ENCODE peak calls at places on chromosomes 11 and 22, in seven cellular contexts. One of them, this sample, is unnamed.

GRCh38 chr22:29635734-29636357 is 32.4 kb downstream of the NF2 start:
- DNase-seq in activated CD8-positive, alpha-beta memory T cell treated with anti-CD3 and anti-CD28 coated beads, Interleukin-2, amount 50 U/mL, for 4 hours: no peak
- DNase-seq in DMS 273 treated with DMSO at 0.1 percent for 48 hours: peak
- DNase-seq in upper lobe of right lung: no peak
- DNase-seq in naive thymus-derived CD8-positive, alpha-beta T cell: peak
- DNase-seq in naive thymus-derived CD4-positive, alpha-beta T cell: peak
- DNase-seq in GM03348: peak
- DNase-seq in this sample: peak

GRCh38 chr11:71397961-71398360 is 50.2 kb downstream of the DHCR7 start:
- DNase-seq in activated CD8-positive, alpha-beta memory T cell treated with anti-CD3 and anti-CD28 coated beads, Interleukin-2, amount 50 U/mL, for 4 hours: no peak
- DNase-seq in DMS 273 treated with DMSO at 0.1 percent for 48 hours: no peak
- DNase-seq in naive thymus-derived CD8-positive, alpha-beta T cell: no peak
- DNase-seq in upper lobe of right lung: no peak
- DNase-seq in naive thymus-derived CD4-positive, alpha-beta T cell: no peak
- DNase-seq in GM03348: no peak
- DNase-seq in this sample: no peak

GRCh38 chr22:42814616-42815015 is 42.5 kb downstream of the ARFGAP3 start:
- DNase-seq in GM03348: no peak
- DNase-seq in DMS 273 treated with DMSO at 0.1 percent for 48 hours: no peak
- DNase-seq in activated CD8-positive, alpha-beta memory T cell treated with anti-CD3 and anti-CD28 coated beads, Interleukin-2, amount 50 U/mL, for 4 hours: no peak
- DNase-seq in naive thymus-derived CD4-positive, alpha-beta T cell: no peak
- DNase-seq in naive thymus-derived CD8-positive, alpha-beta T cell: no peak
- DNase-seq in upper lobe of right lung: no peak
- DNase-seq in this sample: no peak

GRCh38 chr22:45535400-45535799 is 32.7 kb downstream of the FBLN1 start:
- DNase-seq in naive thymus-derived CD4-positive, alpha-beta T cell: no peak
- DNase-seq in DMS 273 treated with DMSO at 0.1 percent for 48 hours: peak
- DNase-seq in naive thymus-derived CD8-positive, alpha-beta T cell: no peak
- DNase-seq in activated CD8-positive, alpha-beta memory T cell treated with anti-CD3 and anti-CD28 coated beads, Interleukin-2, amount 50 U/mL, for 4 hours: no peak
- DNase-seq in GM03348: no peak
- DNase-seq in upper lobe of right lung: no peak
- DNase-seq in this sample: no peak

GRCh38 chr22:40396882-40397281 is 26.5 kb downstream of the SGSM3 start:
- DNase-seq in upper lobe of right lung: no peak
- DNase-seq in DMS 273 treated with DMSO at 0.1 percent for 48 hours: peak
- DNase-seq in GM03348: no peak
- DNase-seq in activated CD8-positive, alpha-beta memory T cell treated with anti-CD3 and anti-CD28 coated beads, Interleukin-2, amount 50 U/mL, for 4 hours: no peak
- DNase-seq in naive thymus-derived CD4-positive, alpha-beta T cell: no peak
- DNase-seq in naive thymus-derived CD8-positive, alpha-beta T cell: no peak
- DNase-seq in this sample: peak

GRCh38 chr11:2512431-2513407 is 67.9 kb downstream of the KCNQ1 start:
- DNase-seq in naive thymus-derived CD8-positive, alpha-beta T cell: no peak
- DNase-seq in DMS 273 treated with DMSO at 0.1 percent for 48 hours: no peak
- DNase-seq in activated CD8-positive, alpha-beta memory T cell treated with anti-CD3 and anti-CD28 coated beads, Interleukin-2, amount 50 U/mL, for 4 hours: no peak
- DNase-seq in naive thymus-derived CD4-positive, alpha-beta T cell: no peak
- DNase-seq in GM03348: no peak
- DNase-seq in upper lobe of right lung: peak
- DNase-seq in this sample: no peak

GRCh38 chr11:119410501-119410900 is 12.5 kb downstream of the THY1 start:
- DNase-seq in naive thymus-derived CD4-positive, alpha-beta T cell: no peak
- DNase-seq in naive thymus-derived CD8-positive, alpha-beta T cell: no peak
- DNase-seq in upper lobe of right lung: no peak
- DNase-seq in DMS 273 treated with DMSO at 0.1 percent for 48 hours: no peak
- DNase-seq in activated CD8-positive, alpha-beta memory T cell treated with anti-CD3 and anti-CD28 coated beads, Interleukin-2, amount 50 U/mL, for 4 hours: no peak
- DNase-seq in GM03348: no peak
- DNase-seq in this sample: no peak

GRCh38 chr11:36069576-36070214 is 125.8 kb downstream of the LDLRAD3 start:
- DNase-seq in upper lobe of right lung: no peak
- DNase-seq in naive thymus-derived CD8-positive, alpha-beta T cell: no peak
- DNase-seq in activated CD8-positive, alpha-beta memory T cell treated with anti-CD3 and anti-CD28 coated beads, Interleukin-2, amount 50 U/mL, for 4 hours: no peak
- DNase-seq in naive thymus-derived CD4-positive, alpha-beta T cell: no peak
- DNase-seq in DMS 273 treated with DMSO at 0.1 percent for 48 hours: no peak
- DNase-seq in GM03348: no peak
- DNase-seq in this sample: no peak

GRCh38 chr11:133712235-133712634 is 133.1 kb downstream of the SPATA19 start:
- DNase-seq in naive thymus-derived CD8-positive, alpha-beta T cell: no peak
- DNase-seq in DMS 273 treated with DMSO at 0.1 percent for 48 hours: no peak
- DNase-seq in upper lobe of right lung: no peak
- DNase-seq in naive thymus-derived CD4-positive, alpha-beta T cell: no peak
- DNase-seq in GM03348: no peak
- DNase-seq in activated CD8-positive, alpha-beta memory T cell treated with anti-CD3 and anti-CD28 coated beads, Interleukin-2, amount 50 U/mL, for 4 hours: no peak
- DNase-seq in this sample: no peak

GRCh38 chr11:127395034-127395433 is 394.5 kb upstream of the KIRREL3 start:
- DNase-seq in upper lobe of right lung: no peak
- DNase-seq in naive thymus-derived CD4-positive, alpha-beta T cell: no peak
- DNase-seq in activated CD8-positive, alpha-beta memory T cell treated with anti-CD3 and anti-CD28 coated beads, Interleukin-2, amount 50 U/mL, for 4 hours: no peak
- DNase-seq in naive thymus-derived CD8-positive, alpha-beta T cell: no peak
- DNase-seq in GM03348: no peak
- DNase-seq in DMS 273 treated with DMSO at 0.1 percent for 48 hours: no peak
- DNase-seq in this sample: no peak

GRCh38 chr11:77467233-77467632 is 6.7 kb downstream of the PAK1 start:
- DNase-seq in GM03348: no peak
- DNase-seq in naive thymus-derived CD4-positive, alpha-beta T cell: no peak
- DNase-seq in DMS 273 treated with DMSO at 0.1 percent for 48 hours: no peak
- DNase-seq in upper lobe of right lung: no peak
- DNase-seq in naive thymus-derived CD8-positive, alpha-beta T cell: no peak
- DNase-seq in activated CD8-positive, alpha-beta memory T cell treated with anti-CD3 and anti-CD28 coated beads, Interleukin-2, amount 50 U/mL, for 4 hours: no peak
- DNase-seq in this sample: no peak

GRCh38 chr11:128341280-128341679 is 246.1 kb downstream of the ETS1 start:
- DNase-seq in activated CD8-positive, alpha-beta memory T cell treated with anti-CD3 and anti-CD28 coated beads, Interleukin-2, amount 50 U/mL, for 4 hours: peak
- DNase-seq in naive thymus-derived CD8-positive, alpha-beta T cell: peak
- DNase-seq in naive thymus-derived CD4-positive, alpha-beta T cell: peak
- DNase-seq in upper lobe of right lung: no peak
- DNase-seq in GM03348: no peak
- DNase-seq in DMS 273 treated with DMSO at 0.1 percent for 48 hours: no peak
- DNase-seq in this sample: no peak

GRCh38 chr11:38169286-38169685 is 1571.2 kb upstream of the RAG2 start:
- DNase-seq in DMS 273 treated with DMSO at 0.1 percent for 48 hours: no peak
- DNase-seq in activated CD8-positive, alpha-beta memory T cell treated with anti-CD3 and anti-CD28 coated beads, Interleukin-2, amount 50 U/mL, for 4 hours: no peak
- DNase-seq in GM03348: no peak
- DNase-seq in upper lobe of right lung: no peak
- DNase-seq in naive thymus-derived CD8-positive, alpha-beta T cell: no peak
- DNase-seq in naive thymus-derived CD4-positive, alpha-beta T cell: no peak
- DNase-seq in this sample: peak

GRCh38 chr22:36764060-36764459 is 11.9 kb downstream of the IFT27 start:
- DNase-seq in naive thymus-derived CD8-positive, alpha-beta T cell: no peak
- DNase-seq in naive thymus-derived CD4-positive, alpha-beta T cell: no peak
- DNase-seq in GM03348: no peak
- DNase-seq in DMS 273 treated with DMSO at 0.1 percent for 48 hours: no peak
- DNase-seq in upper lobe of right lung: peak
- DNase-seq in activated CD8-positive, alpha-beta memory T cell treated with anti-CD3 and anti-CD28 coated beads, Interleukin-2, amount 50 U/mL, for 4 hours: no peak
- DNase-seq in this sample: no peak

GRCh38 chr11:66112041-66112491 is 42.0 kb downstream of the PACS1 start:
- DNase-seq in naive thymus-derived CD8-positive, alpha-beta T cell: peak
- DNase-seq in upper lobe of right lung: no peak
- DNase-seq in activated CD8-positive, alpha-beta memory T cell treated with anti-CD3 and anti-CD28 coated beads, Interleukin-2, amount 50 U/mL, for 4 hours: no peak
- DNase-seq in GM03348: no peak
- DNase-seq in naive thymus-derived CD4-positive, alpha-beta T cell: no peak
- DNase-seq in DMS 273 treated with DMSO at 0.1 percent for 48 hours: no peak
- DNase-seq in this sample: no peak

GRCh38 chr22:39219071-39220050 is 25.4 kb downstream of the PDGFB start:
- DNase-seq in naive thymus-derived CD8-positive, alpha-beta T cell: no peak
- DNase-seq in GM03348: no peak
- DNase-seq in activated CD8-positive, alpha-beta memory T cell treated with anti-CD3 and anti-CD28 coated beads, Interleukin-2, amount 50 U/mL, for 4 hours: no peak
- DNase-seq in naive thymus-derived CD4-positive, alpha-beta T cell: no peak
- DNase-seq in upper lobe of right lung: peak
- DNase-seq in DMS 273 treated with DMSO at 0.1 percent for 48 hours: no peak
- DNase-seq in this sample: peak

GRCh38 chr11:78194490-78194889 is 5.8 kb downstream of the USP35 start:
- DNase-seq in GM03348: no peak
- DNase-seq in naive thymus-derived CD4-positive, alpha-beta T cell: no peak
- DNase-seq in upper lobe of right lung: no peak
- DNase-seq in activated CD8-positive, alpha-beta memory T cell treated with anti-CD3 and anti-CD28 coated beads, Interleukin-2, amount 50 U/mL, for 4 hours: no peak
- DNase-seq in DMS 273 treated with DMSO at 0.1 percent for 48 hours: no peak
- DNase-seq in naive thymus-derived CD8-positive, alpha-beta T cell: no peak
- DNase-seq in this sample: no peak

GRCh38 chr22:27397036-27397947 is 404.3 kb downstream of the MN1 start:
- DNase-seq in GM03348: peak
- DNase-seq in DMS 273 treated with DMSO at 0.1 percent for 48 hours: no peak
- DNase-seq in activated CD8-positive, alpha-beta memory T cell treated with anti-CD3 and anti-CD28 coated beads, Interleukin-2, amount 50 U/mL, for 4 hours: no peak
- DNase-seq in naive thymus-derived CD4-positive, alpha-beta T cell: no peak
- DNase-seq in upper lobe of right lung: no peak
- DNase-seq in naive thymus-derived CD8-positive, alpha-beta T cell: no peak
- DNase-seq in this sample: peak

GRCh38 chr11:83061883-83062282 is 9.8 kb downstream of the RAB30 start:
- DNase-seq in naive thymus-derived CD4-positive, alpha-beta T cell: no peak
- DNase-seq in upper lobe of right lung: no peak
- DNase-seq in naive thymus-derived CD8-positive, alpha-beta T cell: peak
- DNase-seq in DMS 273 treated with DMSO at 0.1 percent for 48 hours: no peak
- DNase-seq in GM03348: no peak
- DNase-seq in activated CD8-positive, alpha-beta memory T cell treated with anti-CD3 and anti-CD28 coated beads, Interleukin-2, amount 50 U/mL, for 4 hours: no peak
- DNase-seq in this sample: no peak

GRCh38 chr22:29375436-29376076 is 12.8 kb downstream of the AP1B1 start:
- DNase-seq in DMS 273 treated with DMSO at 0.1 percent for 48 hours: no peak
- DNase-seq in upper lobe of right lung: no peak
- DNase-seq in naive thymus-derived CD8-positive, alpha-beta T cell: no peak
- DNase-seq in GM03348: no peak
- DNase-seq in activated CD8-positive, alpha-beta memory T cell treated with anti-CD3 and anti-CD28 coated beads, Interleukin-2, amount 50 U/mL, for 4 hours: no peak
- DNase-seq in naive thymus-derived CD4-positive, alpha-beta T cell: no peak
- DNase-seq in this sample: no peak